ENCODE peak calls at places on chromosomes 16 and 17, in eight cellular contexts. One of them, this sample, is unnamed.
A peak's percentile ranks its signal among the peaks of the same experiment; 100 is the strongest.

GRCh38 chr17:68599091-68599872 is 1.9 kb downstream of the FAM20A start:
- DNase-seq in T-helper 17 cell: no peak
- DNase-seq in cardiac fibroblast: no peak
- DNase-seq in AG09319: no peak
- DNase-seq in T1000: no peak
- DNase-seq in WTC11: no peak
- DNase-seq in H7: no peak
- DNase-seq in AG04450: no peak
- DNase-seq in this sample: no peak

GRCh38 chr17:43104665-43105064 is 20.5 kb downstream of the BRCA1 start:
- DNase-seq in AG04450: no peak
- DNase-seq in AG09319: no peak
- DNase-seq in WTC11: no peak
- DNase-seq in T-helper 17 cell: no peak
- DNase-seq in H7: no peak
- DNase-seq in T1000: no peak
- DNase-seq in cardiac fibroblast: no peak
- DNase-seq in this sample: no peak

GRCh38 chr16:70750893-70751467 is 50.0 kb downstream of the VAC14 start:
- DNase-seq in AG04450: peak; percentile 96
- DNase-seq in WTC11: no peak
- DNase-seq in T-helper 17 cell: no peak
- DNase-seq in AG09319: peak; percentile 69
- DNase-seq in H7: no peak
- DNase-seq in cardiac fibroblast: peak; percentile 96
- DNase-seq in T1000: no peak
- DNase-seq in this sample: no peak

GRCh38 chr17:62704381-62704971 is 77.0 kb downstream of the MRC2 start:
- DNase-seq in H7: peak; percentile 68
- DNase-seq in AG09319: no peak
- DNase-seq in T1000: no peak
- DNase-seq in T-helper 17 cell: no peak
- DNase-seq in AG04450: no peak
- DNase-seq in WTC11: peak; percentile 61
- DNase-seq in cardiac fibroblast: peak; percentile 67
- DNase-seq in this sample: no peak

GRCh38 chr17:4550534-4551039 is 4.6 kb downstream of the MYBBP1A start:
- DNase-seq in T-helper 17 cell: no peak
- DNase-seq in AG04450: no peak
- DNase-seq in T1000: no peak
- DNase-seq in cardiac fibroblast: no peak
- DNase-seq in WTC11: no peak
- DNase-seq in H7: no peak
- DNase-seq in AG09319: no peak
- DNase-seq in this sample: no peak

GRCh38 chr17:50625032-50625871 is 9.4 kb upstream of the ABCC3 start:
- DNase-seq in AG04450: no peak
- DNase-seq in cardiac fibroblast: no peak
- DNase-seq in AG09319: no peak
- DNase-seq in WTC11: no peak
- DNase-seq in T1000: no peak
- DNase-seq in H7: no peak
- DNase-seq in T-helper 17 cell: no peak
- DNase-seq in this sample: no peak

GRCh38 chr16:54175552-54176375 is 110.8 kb downstream of the IRX3 start:
- DNase-seq in cardiac fibroblast: peak; percentile 8
- DNase-seq in WTC11: no peak
- DNase-seq in H7: no peak
- DNase-seq in AG09319: no peak
- DNase-seq in AG04450: no peak
- DNase-seq in T1000: no peak
- DNase-seq in T-helper 17 cell: no peak
- DNase-seq in this sample: no peak

GRCh38 chr17:74448774-74449173 is 16.9 kb downstream of the GPRC5C start:
- DNase-seq in cardiac fibroblast: no peak
- DNase-seq in AG04450: no peak
- DNase-seq in T-helper 17 cell: no peak
- DNase-seq in WTC11: no peak
- DNase-seq in H7: no peak
- DNase-seq in AG09319: no peak
- DNase-seq in T1000: no peak
- DNase-seq in this sample: no peak

GRCh38 chr17:45366691-45367090 is 49.9 kb upstream of the MAP3K14 start:
- DNase-seq in T-helper 17 cell: no peak
- DNase-seq in WTC11: no peak
- DNase-seq in cardiac fibroblast: no peak
- DNase-seq in AG04450: no peak
- DNase-seq in AG09319: no peak
- DNase-seq in T1000: no peak
- DNase-seq in H7: peak; percentile 39
- DNase-seq in this sample: no peak

GRCh38 chr17:59469786-59470485 is 95.5 kb upstream of the DHX40 start:
- DNase-seq in H7: no peak
- DNase-seq in WTC11: no peak
- DNase-seq in AG09319: no peak
- DNase-seq in T-helper 17 cell: no peak
- DNase-seq in cardiac fibroblast: no peak
- DNase-seq in T1000: no peak
- DNase-seq in AG04450: no peak
- DNase-seq in this sample: no peak

GRCh38 chr17:17730250-17730935 is 49.1 kb downstream of the RAI1 start:
- DNase-seq in T-helper 17 cell: no peak
- DNase-seq in WTC11: no peak
- DNase-seq in AG04450: no peak
- DNase-seq in cardiac fibroblast: no peak
- DNase-seq in AG09319: no peak
- DNase-seq in H7: no peak
- DNase-seq in T1000: no peak
- DNase-seq in this sample: no peak

GRCh38 chr16:80038566-80038965 is 438.0 kb upstream of the MAF start:
- DNase-seq in WTC11: no peak
- DNase-seq in AG04450: no peak
- DNase-seq in AG09319: no peak
- DNase-seq in T-helper 17 cell: no peak
- DNase-seq in cardiac fibroblast: no peak
- DNase-seq in H7: no peak
- DNase-seq in T1000: no peak
- DNase-seq in this sample: no peak

GRCh38 chr17:72600934-72601333 is 480.1 kb downstream of the SOX9 start:
- DNase-seq in WTC11: no peak
- DNase-seq in AG09319: no peak
- DNase-seq in T-helper 17 cell: no peak
- DNase-seq in T1000: no peak
- DNase-seq in H7: no peak
- DNase-seq in AG04450: no peak
- DNase-seq in cardiac fibroblast: peak; percentile 86
- DNase-seq in this sample: no peak

GRCh38 chr17:65290616-65291015 is 153.4 kb downstream of the RGS9 start:
- DNase-seq in AG04450: no peak
- DNase-seq in T-helper 17 cell: no peak
- DNase-seq in cardiac fibroblast: no peak
- DNase-seq in AG09319: no peak
- DNase-seq in T1000: no peak
- DNase-seq in H7: no peak
- DNase-seq in WTC11: no peak
- DNase-seq in this sample: no peak

GRCh38 chr17:17738901-17739300 is 57.6 kb downstream of the RAI1 start:
- DNase-seq in WTC11: no peak
- DNase-seq in AG04450: no peak
- DNase-seq in H7: no peak
- DNase-seq in AG09319: no peak
- DNase-seq in cardiac fibroblast: no peak
- DNase-seq in T1000: no peak
- DNase-seq in T-helper 17 cell: no peak
- DNase-seq in this sample: no peak

GRCh38 chr16:50697881-50698767 is 4.7 kb downstream of the NOD2 start:
- DNase-seq in AG04450: no peak
- DNase-seq in WTC11: no peak
- DNase-seq in AG09319: peak; percentile 8
- DNase-seq in cardiac fibroblast: peak; percentile 65
- DNase-seq in T-helper 17 cell: no peak
- DNase-seq in T1000: no peak
- DNase-seq in H7: peak; percentile 18
- DNase-seq in this sample: no peak

GRCh38 chr17:76357597-76358158 is 4.0 kb upstream of the PRPSAP1 start:
- DNase-seq in AG04450: no peak
- DNase-seq in H7: no peak
- DNase-seq in T-helper 17 cell: no peak
- DNase-seq in T1000: no peak
- DNase-seq in AG09319: no peak
- DNase-seq in cardiac fibroblast: no peak
- DNase-seq in WTC11: no peak
- DNase-seq in this sample: no peak

GRCh38 chr16:47949276-47949675 is 206.5 kb downstream of the ABCC12 start:
- DNase-seq in AG04450: no peak
- DNase-seq in AG09319: no peak
- DNase-seq in T-helper 17 cell: no peak
- DNase-seq in H7: no peak
- DNase-seq in WTC11: no peak
- DNase-seq in T1000: no peak
- DNase-seq in cardiac fibroblast: no peak
- DNase-seq in this sample: no peak